ENCODE peak calls at places on chromosomes 11 and 22, in four cellular contexts. J is A549, H is stomach, G is K562. Q is an unnamed sample. For H3K4me1, the result is how much of the 10 kb centered on the place peaks cover.

GRCh38 chr11:104962852-104963251 is 5.5 kb downstream of the CASP4 start:
- DNase-seq in J (no peak), H (no peak), G (no peak), Q (no peak)

GRCh38 chr22:38110863-38111852 is 674 bp upstream of the BAIAP2L2 start:
- DNase-seq in J (peak), H (peak), G (peak), Q (no peak)

GRCh38 chr22:20981787-20982562 is at the start of gene LZTR1:
- DNase-seq in J (peak), H (peak), G (peak), Q (peak)

GRCh38 chr22:25139062-25139461 is 60.6 kb upstream of the CRYBB3 start:
- DNase-seq in J (no peak), H (peak), G (no peak), Q (no peak)

GRCh38 chr22:36221799-36222751 is 17.3 kb downstream of the APOL2 start:
- DNase-seq in J (peak), H (peak), G (peak), Q (no peak)

GRCh38 chr11:77747381-77747969 is 73.0 kb downstream of the RSF1 start:
- DNase-seq in J (no peak), H (no peak), G (no peak), Q (no peak)

GRCh38 chr11:20874358-20874757 is 205.0 kb downstream of the NELL1 start:
- DNase-seq in J (no peak), H (no peak), G (no peak), Q (no peak)

GRCh38 chr22:26079009-26079408 is 90.3 kb upstream of the SEZ6L start:
- DNase-seq in J (no peak), H (no peak), G (no peak), Q (no peak)

GRCh38 chr11:1384206-1384965 is 5.3 kb upstream of the BRSK2 start:
- DNase-seq in J (no peak), H (no peak), G (no peak), Q (no peak)

GRCh38 chr11:103326070-103326794 is 217.0 kb downstream of the DYNC2H1 start:
- DNase-seq in J (peak), H (no peak), G (peak), Q (peak)

GRCh38 chr11:114166897-114167323 is 107.4 kb downstream of the ZBTB16 start:
- DNase-seq in J (no peak), H (no peak), G (no peak), Q (peak)

GRCh38 chr11:8581300-8581699 is 12.7 kb downstream of the STK33 start:
- DNase-seq in J (no peak), H (no peak), G (no peak), Q (no peak)

GRCh38 chr11:130212431-130212961 is 52.9 kb downstream of the ST14 start:
- DNase-seq in J (no peak), H (peak), G (no peak), Q (no peak)

GRCh38 chr11:100980156-100980555 is 149.5 kb downstream of the PGR start:
- DNase-seq in J (peak), H (no peak), G (peak), Q (no peak)

GRCh38 chr11:35875466-35875865 is 68.4 kb upstream of the LDLRAD3 start:
- DNase-seq in J (no peak), H (no peak), G (no peak), Q (no peak)

GRCh38 chr22:36144886-36145541 is 15.5 kb downstream of the APOL3 start:
- DNase-seq in J (peak), H (peak), G (peak), Q (peak)

GRCh38 chr11:73347067-73347466 is 29.1 kb upstream of the RELT start:
- DNase-seq in J (no peak), H (no peak), G (no peak), Q (no peak)

GRCh38 chr11:13972958-13973357 is 10.4 kb downstream of the SPON1 start:
- DNase-seq in J (no peak), H (no peak), G (no peak), Q (no peak)

GRCh38 chr11:8577791-8578581 is 16.0 kb downstream of the STK33 start:
- DNase-seq in J (no peak), H (no peak), G (no peak), Q (no peak)

GRCh38 chr11:26286472-26287066 is 45.4 kb upstream of the ANO3 start:
- DNase-seq in J (peak), H (no peak), G (peak), Q (no peak)

GRCh38 chr22:37501610-37502341 is 15.6 kb upstream of the MFNG start:
- DNase-seq in J (peak), H (peak), G (peak), Q (peak)

GRCh38 chr11:42631223-42631843 is 680.5 kb upstream of the API5 start:
- DNase-seq in J (peak), H (no peak), G (no peak), Q (no peak)

GRCh38 chr11:2097356-2097997 is 41.7 kb downstream of the IGF2 start:
- DNase-seq in J (no peak), H (peak), G (peak), Q (peak)

GRCh38 chr22:50425179-50425916 is 49.5 kb downstream of the SBF1 start:
- DNase-seq in J (no peak), H (no peak), G (no peak), Q (no peak)

GRCh38 chr11:749731-750130 is 2.5 kb downstream of the TALDO1 start:
- DNase-seq in J (no peak), H (no peak), G (no peak), Q (no peak)

GRCh38 chr11:72040497-72041363 is 39.6 kb downstream of the NUMA1 start:
- DNase-seq in J (peak), H (peak), G (peak), Q (peak)

GRCh38 chr11:116835791-116836647 is 1.4 kb downstream of the APOA1 start:
- DNase-seq in J (peak), H (peak), G (peak), Q (peak)

GRCh38 chr11:134957540-134958335 is 545.7 kb upstream of the B3GAT1 start:
- DNase-seq in J (no peak), H (no peak), G (no peak), Q (no peak)

GRCh38 chr11:3132271-3132781 is 32.8 kb downstream of the OSBPL5 start:
- DNase-seq in J (no peak), H (no peak), G (no peak), Q (no peak)

GRCh38 chr22:20650294-20651207 is 123.4 kb upstream of the SERPIND1 start:
- DNase-seq in J (no peak), H (no peak), G (no peak), Q (no peak)

GRCh38 chr11:2763939-2764338 is 64.1 kb upstream of the KCNQ1OT1 start:
- DNase-seq in J (no peak), H (no peak), G (no peak), Q (no peak)

GRCh38 chr11:112784323-112785073 is 176.7 kb upstream of the NCAM1 start:
- DNase-seq in J (no peak), H (no peak), G (no peak), Q (no peak)

GRCh38 chr11:123407124-123407995 is 22.7 kb upstream of the GRAMD1B start:
- DNase-seq in J (peak), H (peak), G (peak), Q (no peak)

GRCh38 chr11:119584193-119585037 is 144.6 kb downstream of the NECTIN1 start:
- DNase-seq in J (no peak), H (peak), G (peak), Q (no peak)

DNA sequence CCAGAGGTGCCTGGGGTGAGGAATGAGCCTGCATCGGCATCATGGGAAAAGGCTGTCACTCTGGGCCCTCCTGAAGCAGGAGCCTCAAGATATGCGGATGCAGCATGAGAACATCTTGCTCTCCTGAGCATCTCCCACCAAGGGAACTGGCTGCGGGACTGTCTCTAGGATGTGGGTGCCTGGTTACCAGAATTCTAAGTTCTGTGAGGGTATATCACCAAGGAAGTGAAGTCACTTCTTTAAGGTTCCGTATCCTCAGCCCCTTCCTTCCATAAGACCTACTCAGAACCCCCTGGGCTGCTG is 86.9 kb downstream of the GGTLC2 start:
- DNase-seq in J (no peak), H (no peak), G (no peak), Q (no peak)
- TF ChIP-seq EP300 in J (no peak), H (no peak), G (no peak), Q (no peak)

DNA sequence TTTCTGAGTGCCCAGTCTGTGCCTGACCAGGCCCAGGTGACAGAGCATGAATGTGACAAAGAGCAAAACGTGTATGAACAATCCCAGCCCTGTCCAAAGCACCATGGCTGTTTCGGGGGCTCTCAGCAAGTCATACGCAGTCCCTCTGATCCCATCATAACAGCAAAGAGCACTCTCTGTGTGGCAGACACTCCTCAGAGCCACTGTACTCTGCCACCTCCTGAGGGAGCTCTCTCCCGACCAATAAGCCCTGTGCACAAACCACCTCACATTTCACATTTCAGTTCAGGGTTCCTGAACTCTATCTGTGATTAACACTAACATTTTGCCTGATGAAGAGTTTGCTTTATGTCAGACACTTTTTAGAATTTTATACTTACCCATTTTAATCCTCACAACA is 6.6 kb downstream of the DGCR2 start:
- DNase-seq in J (no peak), H (no peak), G (peak), Q (no peak)
- H3K4me1 ChIP-seq in J (under half), H (half or more), G (under half), Q (half or more)

DNA sequence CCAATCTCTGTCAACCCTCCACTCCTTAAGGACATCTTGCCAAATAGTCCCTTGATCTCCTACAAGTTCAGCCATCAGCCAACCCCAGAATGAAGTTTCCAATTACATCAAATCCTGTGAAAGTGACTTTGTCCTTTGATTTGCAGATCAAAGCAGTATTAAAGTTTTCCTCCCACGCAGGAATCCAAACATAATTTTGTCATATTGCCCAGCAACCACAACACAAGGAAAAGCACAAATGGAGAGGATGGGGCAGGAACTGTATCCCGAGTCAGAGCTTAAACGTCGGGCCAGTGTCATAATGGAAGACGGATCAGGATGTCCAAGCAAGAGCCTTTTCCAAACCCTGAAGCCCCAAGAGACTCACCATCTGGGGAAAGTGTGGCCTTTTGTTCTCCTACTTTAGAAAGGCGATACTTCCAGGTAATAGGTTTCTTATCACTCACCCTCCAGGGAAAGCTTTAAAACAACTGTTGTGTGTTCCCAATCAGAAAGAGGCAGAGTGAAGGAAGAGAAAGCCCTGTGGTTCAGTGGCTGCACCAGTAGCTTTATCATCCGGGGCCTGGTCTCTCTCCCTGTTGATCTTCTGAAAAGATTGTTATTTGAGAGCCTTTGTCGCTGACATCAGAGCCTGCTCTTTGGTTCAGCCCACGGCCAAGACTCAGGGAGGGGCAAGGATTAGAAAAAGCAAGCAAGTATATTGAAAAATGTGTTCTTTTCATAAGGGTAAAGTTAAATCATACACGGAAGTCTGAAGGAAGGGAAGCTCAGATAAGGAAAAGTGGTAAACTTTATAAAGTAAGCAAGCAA is 41.7 kb downstream of the EXPH5 start:
- DNase-seq in J (no peak), H (no peak), G (peak), Q (no peak)
- H3K27ac ChIP-seq in J (no peak), H (peak), G (peak), Q (peak)

GRCh38 chr11:5818245-5818865 is 9.6 kb downstream of the OR52N2 start:
- DNase-seq in J (no peak), H (no peak), G (no peak), Q (no peak)

GRCh38 chr11:5809905-5810792 is 1.4 kb downstream of the OR52N2 start:
- DNase-seq in J (no peak), H (no peak), G (peak), Q (no peak)

GRCh38 chr11:5815534-5815933 is 6.8 kb downstream of the OR52N2 start:
- DNase-seq in J (no peak), H (no peak), G (peak), Q (no peak)
- TF ChIP-seq EP300 in J (no peak), H (no peak), G (peak), Q (no peak)